ENCODE peak calls at places on chromosome 3, in six cellular contexts. A is left ventricle myocardium inferior, R is astrocyte, L is heart right ventricle, M is lower lobe of right lung, U is mesenchymal stem cell. J is an unnamed sample. For H3K27me3 and H3K36me3, the result is how much of the 10 kb centered on the place peaks cover.

GRCh38 chr3:141486416-141486734 is 452 bp upstream of the RASA2 start:
- DNase-seq in M (no peak), R (peak), L (no peak), A (no peak), U (no peak), J (peak)

GRCh38 chr3:33718595-33718907 is 497 bp upstream of the CLASP2 start:
- DNase-seq in A (no peak), U (no peak), R (peak), M (no peak), L (no peak), J (no peak)

GRCh38 chr3:37053753-37054152 is 60.4 kb downstream of the MLH1 start:
- DNase-seq in L (no peak), A (no peak), U (no peak), M (no peak), R (no peak), J (no peak)

GRCh38 chr3:133890037-133890436 is 5.6 kb downstream of the RAB6B start:
- DNase-seq in M (no peak), U (no peak), A (no peak), L (no peak), R (no peak), J (no peak)

GRCh38 chr3:140166908-140167599 is 232.1 kb downstream of the CLSTN2 start:
- DNase-seq in A (no peak), U (no peak), R (peak), L (no peak), M (no peak), J (no peak)

GRCh38 chr3:160403796-160404510 is 4.5 kb downstream of the SMC4 start:
- DNase-seq in L (no peak), R (no peak), A (no peak), M (no peak), U (peak), J (no peak)

GRCh38 chr3:170062769-170063168 is 25.0 kb downstream of the GPR160 start:
- DNase-seq in M (no peak), A (no peak), L (no peak), R (no peak), U (no peak), J (no peak)

GRCh38 chr3:151483961-151484360 is 23.1 kb upstream of the IGSF10 start:
- DNase-seq in R (no peak), A (no peak), M (no peak), L (no peak), U (no peak), J (no peak)

GRCh38 chr3:8886556-8886955 is 76.7 kb downstream of the RAD18 start:
- DNase-seq in U (no peak), A (no peak), M (no peak), L (no peak), R (peak), J (no peak)

GRCh38 chr3:134471521-134472193 is 14.1 kb downstream of the ANAPC13 start:
- DNase-seq in L (no peak), R (peak), U (peak), M (no peak), A (no peak), J (peak)

GRCh38 chr3:134126153-134126552 is 96.4 kb upstream of the SLCO2A1 start:
- DNase-seq in L (no peak), A (no peak), R (no peak), U (no peak), M (no peak), J (no peak)

GRCh38 chr3:94303266-94303665 is 240.4 kb downstream of the NSUN3 start:
- DNase-seq in A (no peak), M (no peak), L (no peak), U (no peak), R (no peak), J (no peak)

GRCh38 chr3:64687781-64688515 is at the start of gene ADAMTS9:
- DNase-seq in U (peak), R (peak), M (peak), L (peak), A (peak), J (no peak)

GRCh38 chr3:99686469-99686868 is 48.1 kb downstream of the COL8A1 start:
- DNase-seq in A (no peak), L (no peak), R (no peak), U (no peak), M (no peak), J (no peak)

GRCh38 chr3:131081224-131081623 is 54.5 kb downstream of the NEK11 start:
- DNase-seq in M (no peak), A (no peak), R (peak), L (no peak), U (no peak), J (no peak)

GRCh38 chr3:184586871-184587270 is 25.3 kb downstream of the EPHB3 start:
- DNase-seq in R (no peak), A (no peak), M (no peak), U (no peak), L (no peak), J (no peak)

GRCh38 chr3:193869221-193870201 is 266.4 kb upstream of the HES1 start:
- DNase-seq in A (peak), L (peak), U (peak), R (peak), M (no peak), J (peak)

GRCh38 chr3:12185172-12185710 is 26.5 kb upstream of the TIMP4 start:
- DNase-seq in R (no peak), M (no peak), L (no peak), A (no peak), U (no peak), J (no peak)

GRCh38 chr3:189071452-189071851 is 100.3 kb upstream of the TPRG1 start:
- DNase-seq in U (no peak), L (no peak), M (no peak), A (no peak), R (no peak), J (peak)

GRCh38 chr3:44511238-44511567 is 33.7 kb upstream of the ZNF445 start:
- DNase-seq in M (no peak), R (no peak), U (peak), A (no peak), L (no peak), J (no peak)

GRCh38 chr3:72274511-72275295 is 489.8 kb upstream of the PROK2 start:
- DNase-seq in M (peak), L (peak), R (peak), A (peak), U (peak), J (no peak)

GRCh38 chr3:101803152-101803782 is 24.3 kb downstream of the NXPE3 start:
- DNase-seq in M (no peak), L (peak), A (no peak), R (peak), U (peak), J (peak)

GRCh38 chr3:37520802-37521350 is 340.8 kb upstream of the CTDSPL start:
- DNase-seq in L (no peak), U (no peak), M (no peak), A (no peak), R (peak), J (no peak)

GRCh38 chr3:168678730-168679129 is 583.0 kb upstream of the GOLIM4 start:
- DNase-seq in R (no peak), A (no peak), M (no peak), L (no peak), U (no peak), J (peak)

GRCh38 chr3:190266265-190266914 is 55.9 kb downstream of the CLDN1 start:
- DNase-seq in L (no peak), R (no peak), M (no peak), U (no peak), A (no peak), J (no peak)
- H3K27me3 ChIP-seq in L (under half), R (under half), M (under half), U (under half), A (under half), J (under half)

GRCh38 chr3:197881601-197882000 is 68.4 kb upstream of the RPL35A start:
- DNase-seq in M (no peak), U (no peak), R (no peak), L (no peak), A (no peak), J (no peak)
- H3K36me3 ChIP-seq in M (half or more), U (under half), R (under half), L (half or more), A (half or more), J (under half)

GRCh38 chr3:128496019-128496601 is 3.1 kb upstream of the GATA2 start:
- DNase-seq in A (no peak), L (no peak), R (no peak), M (no peak), U (no peak), J (no peak)

GRCh38 chr3:128498127-128498626 is 5.2 kb upstream of the GATA2 start:
- DNase-seq in A (no peak), L (no peak), M (no peak), U (no peak), R (no peak), J (no peak)

GRCh38 chr3:128496602-128497304 is 3.8 kb upstream of the GATA2 start:
- DNase-seq in U (peak), R (no peak), A (no peak), L (no peak), M (no peak), J (no peak)

GRCh38 chr3:128498901-128499530 is 6.0 kb upstream of the GATA2 start:
- DNase-seq in A (no peak), U (no peak), L (no peak), M (no peak), R (no peak), J (no peak)

DNA sequence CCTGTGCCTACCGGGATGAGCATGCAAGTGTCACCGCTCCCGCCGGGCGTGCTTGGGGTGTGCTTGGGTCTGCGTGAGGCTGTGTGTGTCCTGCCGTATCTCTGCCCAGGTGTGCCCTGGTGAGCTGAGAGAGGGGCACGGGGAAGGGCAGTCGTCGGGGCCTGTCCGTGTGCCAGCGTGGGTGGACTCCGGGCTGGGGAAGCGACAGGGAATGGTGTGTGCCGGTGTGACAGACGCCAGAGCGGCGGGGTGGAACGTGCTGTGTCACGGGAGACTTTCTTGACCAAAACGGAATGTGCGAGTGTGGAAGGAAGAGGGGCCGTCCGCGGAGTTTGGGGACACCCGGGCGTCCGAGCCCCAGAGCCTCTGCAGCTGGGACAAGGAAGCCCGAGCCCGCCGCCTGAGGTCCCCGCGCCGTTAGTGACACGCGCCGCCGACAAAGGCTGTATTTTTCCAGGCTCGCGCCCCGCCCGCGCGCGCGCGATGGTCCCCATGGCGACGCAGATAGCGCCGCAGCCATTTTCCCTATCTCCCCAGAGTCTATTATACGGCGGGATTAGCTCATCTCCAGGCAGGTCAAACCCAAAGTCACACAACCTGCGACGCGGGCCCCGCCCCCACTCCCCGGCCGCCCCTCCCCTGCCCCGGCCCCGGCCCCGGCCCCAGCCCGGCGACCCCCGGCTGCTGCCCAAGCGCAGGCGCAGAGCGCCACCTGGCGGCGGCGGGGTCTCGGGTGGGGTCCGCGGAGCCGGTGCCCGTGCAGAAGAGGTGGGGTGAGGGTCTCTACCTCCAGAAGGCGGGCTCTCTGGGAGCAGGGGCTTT is 4.5 kb upstream of the GATA2 start:
- DNase-seq in M (peak), R (no peak), A (peak), L (peak), U (peak), J (no peak)
- H3K27me3 ChIP-seq in M (half or more), R (half or more), A (half or more), L (under half), U (half or more), J (under half)

DNA sequence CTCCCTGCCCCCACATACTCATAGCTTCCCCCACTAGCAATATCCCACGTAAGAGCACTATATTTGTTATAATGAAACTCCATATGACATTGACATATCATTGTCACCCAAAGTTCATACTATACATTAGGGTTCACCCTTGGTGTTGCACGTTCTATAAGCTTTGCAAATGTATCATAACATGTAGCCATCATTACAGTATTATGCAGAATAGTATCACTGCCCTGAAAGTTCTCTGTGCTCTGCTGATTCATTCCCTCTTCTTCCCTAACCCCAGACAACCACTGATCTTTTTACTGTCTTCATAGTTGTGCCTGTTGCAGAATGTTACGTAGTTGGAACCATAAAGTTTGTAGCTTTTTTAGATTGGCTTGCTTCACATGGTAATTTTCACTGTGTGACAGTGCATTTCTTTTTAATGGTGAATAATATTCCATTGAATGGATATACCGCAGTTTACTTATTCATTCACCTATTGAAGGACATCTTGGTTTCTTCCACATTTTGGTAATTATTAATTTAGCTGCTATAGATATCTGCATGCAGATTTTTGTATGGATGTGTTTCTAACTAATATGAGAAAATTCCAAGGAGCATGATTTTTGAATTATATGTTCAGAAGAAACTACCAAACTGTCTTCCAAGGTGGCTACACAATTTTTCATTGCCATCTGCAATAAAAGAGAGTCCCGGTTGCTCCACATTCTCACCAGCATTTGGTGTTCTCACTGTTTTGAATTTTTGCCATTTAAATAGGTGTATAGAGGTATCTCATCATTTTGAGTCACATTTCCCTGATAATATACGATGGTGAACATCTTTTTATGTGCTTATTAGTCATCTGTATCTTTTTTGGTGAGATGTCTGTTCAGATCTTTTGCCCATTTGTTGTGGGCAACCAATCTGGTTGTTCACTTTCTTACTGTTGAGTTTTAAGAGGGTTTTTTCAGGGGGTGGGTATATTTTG is 59.7 kb downstream of the CD200 start:
- DNase-seq in A (no peak), R (no peak), M (no peak), L (no peak), U (no peak), J (no peak)
- H3K36me3 ChIP-seq in A (under half), R (under half), M (under half), L (under half), U (under half), J (under half)

DNA sequence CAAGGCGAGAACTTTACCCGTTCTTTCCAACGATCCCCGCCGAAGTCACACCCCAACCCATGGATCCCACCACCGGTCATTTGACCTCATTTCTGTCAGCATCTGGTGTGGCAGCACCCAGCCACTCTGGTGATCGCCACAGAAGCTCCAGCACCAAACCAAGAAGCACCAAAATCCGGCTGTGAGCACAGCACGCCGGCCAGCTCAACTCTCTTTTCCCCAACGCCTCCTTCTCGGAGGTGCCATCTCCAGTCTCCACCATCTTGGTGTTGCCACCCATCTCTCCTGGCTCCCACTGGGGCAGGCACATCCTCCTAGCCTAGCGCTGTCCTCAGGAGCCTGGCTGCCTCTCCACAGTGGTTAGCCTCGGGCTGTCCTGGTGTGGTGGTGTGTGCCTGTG is 6.5 kb downstream of the MUC4 start:
- DNase-seq in R (no peak), L (no peak), M (no peak), U (no peak), A (no peak), J (no peak)
- H3K27me3 ChIP-seq in R (under half), L (under half), M (under half), U (under half), A (under half), J (under half)

GRCh38 chr3:196268270-196269163 is 19.0 kb downstream of the PCYT1A start:
- DNase-seq in R (peak), U (peak), M (no peak), A (no peak), L (no peak), J (peak)

GRCh38 chr3:196260784-196261183 is 26.7 kb downstream of the PCYT1A start:
- DNase-seq in U (no peak), R (no peak), L (no peak), A (no peak), M (no peak), J (no peak)

GRCh38 chr3:196263819-196264218 is 23.7 kb downstream of the PCYT1A start:
- DNase-seq in L (no peak), R (no peak), M (no peak), A (no peak), U (no peak), J (no peak)
- H3K36me3 ChIP-seq in L (half or more), R (under half), M (half or more), A (half or more), U (under half), J (under half)